ENCODE peak calls at places on chromosomes 7 and 10, in four cellular contexts. One of them, this sample, is unnamed.

GRCh38 chr10:113026679-113027078 is 76.6 kb downstream of the TCF7L2 start:
- DNase-seq in stimulated activated CD4-positive, alpha-beta T cell treated with anti-CD3 and anti-CD28 coated beads, Interleukin-2, amount 100 ng/mL, for 48 hours: no peak
- DNase-seq in activated gamma-delta T cell treated with anti-CD3 and anti-CD28 coated beads, Interleukin-2, amount 50 U/mL, for 16 hours: no peak
- DNase-seq in left ventricle myocardium inferior: no peak
- DNase-seq in this sample: no peak

GRCh38 chr7:137579913-137580640 is 236.5 kb upstream of the PTN start:
- DNase-seq in left ventricle myocardium inferior: no peak
- DNase-seq in activated gamma-delta T cell treated with anti-CD3 and anti-CD28 coated beads, Interleukin-2, amount 50 U/mL, for 16 hours: no peak
- DNase-seq in stimulated activated CD4-positive, alpha-beta T cell treated with anti-CD3 and anti-CD28 coated beads, Interleukin-2, amount 100 ng/mL, for 48 hours: no peak
- DNase-seq in this sample: no peak

GRCh38 chr7:108059526-108059925 is 56.6 kb upstream of the LAMB1 start:
- DNase-seq in stimulated activated CD4-positive, alpha-beta T cell treated with anti-CD3 and anti-CD28 coated beads, Interleukin-2, amount 100 ng/mL, for 48 hours: no peak
- DNase-seq in left ventricle myocardium inferior: no peak
- DNase-seq in activated gamma-delta T cell treated with anti-CD3 and anti-CD28 coated beads, Interleukin-2, amount 50 U/mL, for 16 hours: no peak
- DNase-seq in this sample: no peak

GRCh38 chr7:134209322-134210015 is 82.3 kb downstream of the LRGUK start:
- DNase-seq in activated gamma-delta T cell treated with anti-CD3 and anti-CD28 coated beads, Interleukin-2, amount 50 U/mL, for 16 hours: no peak
- DNase-seq in left ventricle myocardium inferior: no peak
- DNase-seq in stimulated activated CD4-positive, alpha-beta T cell treated with anti-CD3 and anti-CD28 coated beads, Interleukin-2, amount 100 ng/mL, for 48 hours: no peak
- DNase-seq in this sample: no peak

GRCh38 chr10:117640406-117640805 is 97.9 kb downstream of the EMX2 start:
- DNase-seq in activated gamma-delta T cell treated with anti-CD3 and anti-CD28 coated beads, Interleukin-2, amount 50 U/mL, for 16 hours: no peak
- DNase-seq in left ventricle myocardium inferior: no peak
- DNase-seq in stimulated activated CD4-positive, alpha-beta T cell treated with anti-CD3 and anti-CD28 coated beads, Interleukin-2, amount 100 ng/mL, for 48 hours: no peak
- DNase-seq in this sample: no peak

GRCh38 chr10:118543714-118544400 is 51.6 kb downstream of the PRLHR start:
- DNase-seq in stimulated activated CD4-positive, alpha-beta T cell treated with anti-CD3 and anti-CD28 coated beads, Interleukin-2, amount 100 ng/mL, for 48 hours: peak
- DNase-seq in left ventricle myocardium inferior: peak
- DNase-seq in activated gamma-delta T cell treated with anti-CD3 and anti-CD28 coated beads, Interleukin-2, amount 50 U/mL, for 16 hours: no peak
- DNase-seq in this sample: no peak

GRCh38 chr7:50349963-50350944 is 45.7 kb downstream of the IKZF1 start:
- DNase-seq in activated gamma-delta T cell treated with anti-CD3 and anti-CD28 coated beads, Interleukin-2, amount 50 U/mL, for 16 hours: peak
- DNase-seq in left ventricle myocardium inferior: no peak
- DNase-seq in stimulated activated CD4-positive, alpha-beta T cell treated with anti-CD3 and anti-CD28 coated beads, Interleukin-2, amount 100 ng/mL, for 48 hours: no peak
- DNase-seq in this sample: no peak

GRCh38 chr7:132687981-132688383 is 111.7 kb upstream of the PLXNA4 start:
- DNase-seq in left ventricle myocardium inferior: no peak
- DNase-seq in stimulated activated CD4-positive, alpha-beta T cell treated with anti-CD3 and anti-CD28 coated beads, Interleukin-2, amount 100 ng/mL, for 48 hours: no peak
- DNase-seq in activated gamma-delta T cell treated with anti-CD3 and anti-CD28 coated beads, Interleukin-2, amount 50 U/mL, for 16 hours: no peak
- DNase-seq in this sample: no peak

GRCh38 chr10:112831826-112832225 is 118.2 kb upstream of the TCF7L2 start:
- DNase-seq in left ventricle myocardium inferior: no peak
- DNase-seq in stimulated activated CD4-positive, alpha-beta T cell treated with anti-CD3 and anti-CD28 coated beads, Interleukin-2, amount 100 ng/mL, for 48 hours: no peak
- DNase-seq in activated gamma-delta T cell treated with anti-CD3 and anti-CD28 coated beads, Interleukin-2, amount 50 U/mL, for 16 hours: no peak
- DNase-seq in this sample: no peak

GRCh38 chr7:93160410-93160809 is 12.2 kb upstream of the SAMD9L start:
- DNase-seq in left ventricle myocardium inferior: no peak
- DNase-seq in activated gamma-delta T cell treated with anti-CD3 and anti-CD28 coated beads, Interleukin-2, amount 50 U/mL, for 16 hours: no peak
- DNase-seq in stimulated activated CD4-positive, alpha-beta T cell treated with anti-CD3 and anti-CD28 coated beads, Interleukin-2, amount 100 ng/mL, for 48 hours: no peak
- DNase-seq in this sample: no peak

GRCh38 chr10:78777466-78778256 is 291.1 kb upstream of the ZMIZ1 start:
- DNase-seq in stimulated activated CD4-positive, alpha-beta T cell treated with anti-CD3 and anti-CD28 coated beads, Interleukin-2, amount 100 ng/mL, for 48 hours: no peak
- DNase-seq in left ventricle myocardium inferior: peak
- DNase-seq in activated gamma-delta T cell treated with anti-CD3 and anti-CD28 coated beads, Interleukin-2, amount 50 U/mL, for 16 hours: no peak
- DNase-seq in this sample: peak

GRCh38 chr7:2635148-2635668 is 3.4 kb downstream of the TTYH3 start:
- DNase-seq in left ventricle myocardium inferior: no peak
- DNase-seq in activated gamma-delta T cell treated with anti-CD3 and anti-CD28 coated beads, Interleukin-2, amount 50 U/mL, for 16 hours: no peak
- DNase-seq in stimulated activated CD4-positive, alpha-beta T cell treated with anti-CD3 and anti-CD28 coated beads, Interleukin-2, amount 100 ng/mL, for 48 hours: no peak
- DNase-seq in this sample: no peak

GRCh38 chr7:73353243-73353642 is 25.3 kb downstream of the FKBP6 start:
- DNase-seq in left ventricle myocardium inferior: no peak
- DNase-seq in activated gamma-delta T cell treated with anti-CD3 and anti-CD28 coated beads, Interleukin-2, amount 50 U/mL, for 16 hours: no peak
- DNase-seq in stimulated activated CD4-positive, alpha-beta T cell treated with anti-CD3 and anti-CD28 coated beads, Interleukin-2, amount 100 ng/mL, for 48 hours: no peak
- DNase-seq in this sample: no peak

GRCh38 chr7:42189535-42189934 is 47.5 kb downstream of the GLI3 start:
- DNase-seq in left ventricle myocardium inferior: no peak
- DNase-seq in stimulated activated CD4-positive, alpha-beta T cell treated with anti-CD3 and anti-CD28 coated beads, Interleukin-2, amount 100 ng/mL, for 48 hours: no peak
- DNase-seq in activated gamma-delta T cell treated with anti-CD3 and anti-CD28 coated beads, Interleukin-2, amount 50 U/mL, for 16 hours: no peak
- DNase-seq in this sample: no peak

This sample was measured in aorta.